ENCODE peak calls at places on chromosomes 6 and 20, in ten cellular contexts. J is activated T-cell treated with anti-CD3 and anti-CD28 coated beads, Interleukin-2, amount 50 U/mL, for 72 hours; I is gastroesophageal sphincter; H is naive B cell; A is upper lobe of left lung; T is sciatic nerve; G is heart right ventricle; O is Panc1; N is gastrocnemius medialis; C is lung. U is an unnamed sample.

GRCh38 chr20:63007722-63008488 is 1.1 kb upstream of the BHLHE23 start:
- ATAC-seq in O (no peak), H (no peak), I (no peak), G (no peak), C (no peak), N (no peak), A (no peak), T (peak; percentile 25), J (no peak), U (peak; percentile 5)

GRCh38 chr6:140485740-140486467 is 1111.5 kb upstream of the CITED2 start:
- ATAC-seq in H (no peak), G (peak; percentile 63), O (peak; percentile 91), A (no peak), C (peak; percentile 92), T (peak; percentile 45), J (no peak), N (no peak), I (peak; percentile 48), U (peak; percentile 94)

GRCh38 chr20:24051160-24051559 is 62.6 kb upstream of the GGTLC1 start:
- ATAC-seq in O (no peak), J (no peak), C (no peak), I (no peak), N (no peak), G (no peak), H (no peak), T (no peak), A (no peak), U (no peak)

GRCh38 chr6:1250489-1251197 is 61.3 kb upstream of the FOXQ1 start:
- ATAC-seq in O (peak; percentile 75), A (no peak), C (no peak), J (no peak), G (no peak), I (no peak), N (no peak), T (no peak), H (no peak), U (no peak)

GRCh38 chr6:168956141-168956838 is 297.4 kb downstream of the THBS2 start:
- ATAC-seq in N (no peak), J (peak; percentile 50), H (no peak), C (no peak), A (no peak), G (no peak), O (peak; percentile 57), I (no peak), T (peak; percentile 44), U (peak; percentile 49)

GRCh38 chr6:93017213-93017612 is 402.1 kb downstream of the EPHA7 start:
- ATAC-seq in O (no peak), N (no peak), A (no peak), G (no peak), I (no peak), C (no peak), H (no peak), T (no peak), J (no peak), U (no peak)

GRCh38 chr6:71250050-71250689 is 38.4 kb upstream of the OGFRL1 start:
- ATAC-seq in C (peak; percentile 70), T (peak; percentile 96), N (peak; percentile 82), J (no peak), A (peak; percentile 79), I (peak; percentile 86), H (no peak), G (peak; percentile 92), O (no peak), U (peak; percentile 61)

GRCh38 chr6:97282238-97282725 is 734 bp downstream of the MMS22L start:
- ATAC-seq in G (no peak), O (peak; percentile 20), H (no peak), T (no peak), J (no peak), A (no peak), N (no peak), C (no peak), I (no peak), U (peak; percentile 50)

GRCh38 chr20:15627501-15627903 is 945.7 kb downstream of the KIF16B start:
- ATAC-seq in C (no peak), T (no peak), A (no peak), H (no peak), N (no peak), J (no peak), G (no peak), I (no peak), O (no peak), U (no peak)

GRCh38 chr20:35318502-35319157 is 26.4 kb upstream of the FAM83C start:
- ATAC-seq in G (peak; percentile 52), H (no peak), N (peak; percentile 96), C (peak; percentile 42), T (peak; percentile 42), A (peak; percentile 42), I (no peak), O (peak; percentile 74), J (peak; percentile 54), U (peak; percentile 70)

GRCh38 chr20:31602779-31603441 is 2.2 kb upstream of the ID1 start:
- ATAC-seq in G (no peak), I (no peak), N (peak; percentile 13), A (no peak), J (peak; percentile 80), O (peak; percentile 28), C (no peak), T (no peak), H (no peak), U (no peak)

GRCh38 chr20:63708301-63709148 is 686 bp downstream of the ZGPAT start:
- ATAC-seq in G (no peak), T (no peak), C (no peak), A (no peak), O (peak; percentile 31), H (peak; percentile 3), I (no peak), J (peak; percentile 3), N (no peak), U (no peak)

GRCh38 chr6:168381726-168382458 is 59.1 kb upstream of the SMOC2 start:
- ATAC-seq in N (no peak), H (no peak), J (no peak), G (no peak), O (no peak), I (no peak), A (no peak), T (no peak), C (no peak), U (no peak)

GRCh38 chr20:23187759-23188158 is 101.6 kb upstream of the CD93 start:
- ATAC-seq in H (no peak), G (peak; percentile 86), A (peak; percentile 75), J (no peak), N (peak; percentile 97), T (peak; percentile 91), C (no peak), O (no peak), I (peak; percentile 73), U (peak; percentile 75)

GRCh38 chr20:53693265-53693871 is 99.7 kb upstream of the ZNF217 start:
- ATAC-seq in C (no peak), A (no peak), O (no peak), J (no peak), G (no peak), H (no peak), I (no peak), N (no peak), T (no peak), U (no peak)

GRCh38 chr20:57693002-57693582 is 16.7 kb downstream of the PMEPA1 start:
- ATAC-seq in A (peak; percentile 52), H (peak; percentile 31), N (peak; percentile 14), T (no peak), C (peak; percentile 12), J (no peak), G (no peak), I (no peak), O (peak; percentile 57), U (no peak)

GRCh38 chr6:117909638-117910037 is 2.6 kb downstream of the SLC35F1 start:
- ATAC-seq in T (no peak), O (no peak), G (no peak), I (no peak), H (no peak), J (no peak), A (no peak), N (no peak), C (no peak), U (no peak)

GRCh38 chr6:90148867-90149266 is 147.8 kb downstream of the BACH2 start:
- ATAC-seq in O (no peak), J (peak; percentile 24), H (no peak), G (no peak), I (no peak), N (no peak), T (no peak), A (no peak), C (no peak), U (no peak)

GRCh38 chr6:40473026-40473425 is 114.1 kb downstream of the LRFN2 start:
- ATAC-seq in T (no peak), J (no peak), H (no peak), C (no peak), O (no peak), N (no peak), A (no peak), I (no peak), G (no peak), U (no peak)

GRCh38 chr6:28488916-28489365 is 26.7 kb downstream of the GPX6 start:
- ATAC-seq in C (no peak), J (peak; percentile 26), G (no peak), N (no peak), A (no peak), T (peak; percentile 64), H (no peak), O (peak; percentile 73), I (no peak), U (peak; percentile 41)

GRCh38 chr20:58721951-58722371 is 29.4 kb downstream of the NPEPL1 start:
- ATAC-seq in A (peak; percentile 61), C (no peak), O (no peak), T (peak; percentile 53), H (no peak), N (no peak), I (peak; percentile 57), J (no peak), G (no peak), U (no peak)

GRCh38 chr20:50123418-50123817 is 10.5 kb upstream of the UBE2V1 start:
- ATAC-seq in A (no peak), H (no peak), T (no peak), N (no peak), C (no peak), O (no peak), I (no peak), J (no peak), G (no peak), U (no peak)